ENCODE peak calls at places on chromosomes 2 and 18, in five cellular contexts. One of them, this sample, is unnamed.

GRCh38 chr18:80136679-80137078 is 27.6 kb downstream of the ADNP2 start:
- DNase-seq in NCI-H1105: no peak
- DNase-seq in activated T-cell treated with anti-CD3 and anti-CD28 coated beads for 4 hours: no peak
- DNase-seq in SK-N-DZ: no peak
- DNase-seq in AG04450: no peak
- DNase-seq in this sample: no peak

GRCh38 chr2:240624950-240625621 is at the start of gene GPR35:
- DNase-seq in NCI-H1105: no peak
- DNase-seq in activated T-cell treated with anti-CD3 and anti-CD28 coated beads for 4 hours: peak
- DNase-seq in SK-N-DZ: no peak
- DNase-seq in AG04450: no peak
- DNase-seq in this sample: peak

GRCh38 chr2:120893874-120894584 is 158.4 kb downstream of the GLI2 start:
- DNase-seq in NCI-H1105: no peak
- DNase-seq in activated T-cell treated with anti-CD3 and anti-CD28 coated beads for 4 hours: no peak
- DNase-seq in SK-N-DZ: no peak
- DNase-seq in AG04450: no peak
- DNase-seq in this sample: no peak

GRCh38 chr2:33441235-33441810 is 35.1 kb upstream of the RASGRP3 start:
- DNase-seq in NCI-H1105: no peak
- DNase-seq in activated T-cell treated with anti-CD3 and anti-CD28 coated beads for 4 hours: no peak
- DNase-seq in SK-N-DZ: peak
- DNase-seq in AG04450: no peak
- DNase-seq in this sample: peak

GRCh38 chr18:35241523-35241804 is 630 bp downstream of the ZNF397 start:
- DNase-seq in NCI-H1105: no peak
- DNase-seq in activated T-cell treated with anti-CD3 and anti-CD28 coated beads for 4 hours: no peak
- DNase-seq in SK-N-DZ: no peak
- DNase-seq in AG04450: no peak
- DNase-seq in this sample: no peak

GRCh38 chr2:1777156-1777555 is 32.8 kb upstream of the PXDN start:
- DNase-seq in NCI-H1105: no peak
- DNase-seq in activated T-cell treated with anti-CD3 and anti-CD28 coated beads for 4 hours: no peak
- DNase-seq in SK-N-DZ: no peak
- DNase-seq in AG04450: no peak
- DNase-seq in this sample: no peak

GRCh38 chr2:55490554-55490953 is 29.0 kb upstream of the CFAP36 start:
- DNase-seq in NCI-H1105: no peak
- DNase-seq in activated T-cell treated with anti-CD3 and anti-CD28 coated beads for 4 hours: no peak
- DNase-seq in SK-N-DZ: peak
- DNase-seq in AG04450: peak
- DNase-seq in this sample: peak

GRCh38 chr2:100959225-100959880 is 42.7 kb upstream of the RPL31 start:
- DNase-seq in NCI-H1105: no peak
- DNase-seq in activated T-cell treated with anti-CD3 and anti-CD28 coated beads for 4 hours: no peak
- DNase-seq in SK-N-DZ: no peak
- DNase-seq in AG04450: no peak
- DNase-seq in this sample: no peak

GRCh38 chr2:9112079-9112721 is 94.4 kb upstream of the ASAP2 start:
- DNase-seq in NCI-H1105: no peak
- DNase-seq in activated T-cell treated with anti-CD3 and anti-CD28 coated beads for 4 hours: no peak
- DNase-seq in SK-N-DZ: peak
- DNase-seq in AG04450: peak
- DNase-seq in this sample: peak

GRCh38 chr2:181949047-181949446 is 36.6 kb upstream of the PPP1R1C start:
- DNase-seq in NCI-H1105: no peak
- DNase-seq in activated T-cell treated with anti-CD3 and anti-CD28 coated beads for 4 hours: no peak
- DNase-seq in SK-N-DZ: no peak
- DNase-seq in AG04450: no peak
- DNase-seq in this sample: no peak

GRCh38 chr2:230411484-230412368 is 4.3 kb upstream of the SP100 start:
- DNase-seq in NCI-H1105: peak
- DNase-seq in activated T-cell treated with anti-CD3 and anti-CD28 coated beads for 4 hours: no peak
- DNase-seq in SK-N-DZ: no peak
- DNase-seq in AG04450: no peak
- DNase-seq in this sample: peak

GRCh38 chr2:179822540-179822939 is 38.9 kb downstream of the ZNF385B start:
- DNase-seq in NCI-H1105: no peak
- DNase-seq in activated T-cell treated with anti-CD3 and anti-CD28 coated beads for 4 hours: no peak
- DNase-seq in SK-N-DZ: no peak
- DNase-seq in AG04450: no peak
- DNase-seq in this sample: no peak

GRCh38 chr18:8889479-8889878 is 184.1 kb downstream of the MTCL1 start:
- DNase-seq in NCI-H1105: no peak
- DNase-seq in activated T-cell treated with anti-CD3 and anti-CD28 coated beads for 4 hours: no peak
- DNase-seq in SK-N-DZ: no peak
- DNase-seq in AG04450: no peak
- DNase-seq in this sample: no peak

GRCh38 chr2:201233192-201234166 is 26.9 kb upstream of the CASP8 start:
- DNase-seq in NCI-H1105: peak
- DNase-seq in activated T-cell treated with anti-CD3 and anti-CD28 coated beads for 4 hours: peak
- DNase-seq in SK-N-DZ: no peak
- DNase-seq in AG04450: no peak
- DNase-seq in this sample: peak

GRCh38 chr2:229096667-229097066 is 174.4 kb downstream of the PID1 start:
- DNase-seq in NCI-H1105: no peak
- DNase-seq in activated T-cell treated with anti-CD3 and anti-CD28 coated beads for 4 hours: no peak
- DNase-seq in SK-N-DZ: no peak
- DNase-seq in AG04450: no peak
- DNase-seq in this sample: no peak

GRCh38 chr2:96485350-96485749 is 19.8 kb downstream of the NEURL3 start:
- DNase-seq in NCI-H1105: no peak
- DNase-seq in activated T-cell treated with anti-CD3 and anti-CD28 coated beads for 4 hours: no peak
- DNase-seq in SK-N-DZ: no peak
- DNase-seq in AG04450: no peak
- DNase-seq in this sample: no peak

GRCh38 chr2:54009549-54009948 is 38.8 kb upstream of the PSME4 start:
- DNase-seq in NCI-H1105: no peak
- DNase-seq in activated T-cell treated with anti-CD3 and anti-CD28 coated beads for 4 hours: no peak
- DNase-seq in SK-N-DZ: no peak
- DNase-seq in AG04450: no peak
- DNase-seq in this sample: no peak

GRCh38 chr2:181613241-181613640 is 43.7 kb downstream of the CERKL start:
- DNase-seq in NCI-H1105: no peak
- DNase-seq in activated T-cell treated with anti-CD3 and anti-CD28 coated beads for 4 hours: no peak
- DNase-seq in SK-N-DZ: no peak
- DNase-seq in AG04450: no peak
- DNase-seq in this sample: no peak

GRCh38 chr2:213185147-213185822 is 33.9 kb upstream of the IKZF2 start:
- DNase-seq in NCI-H1105: no peak
- DNase-seq in activated T-cell treated with anti-CD3 and anti-CD28 coated beads for 4 hours: no peak
- DNase-seq in SK-N-DZ: no peak
- DNase-seq in AG04450: no peak
- DNase-seq in this sample: no peak

GRCh38 chr2:75002007-75002406 is 43.6 kb downstream of the POLE4 start:
- DNase-seq in NCI-H1105: no peak
- DNase-seq in activated T-cell treated with anti-CD3 and anti-CD28 coated beads for 4 hours: no peak
- DNase-seq in SK-N-DZ: no peak
- DNase-seq in AG04450: peak
- DNase-seq in this sample: no peak

GRCh38 chr18:11324956-11325873 is 175.8 kb upstream of the PIEZO2 start:
- DNase-seq in NCI-H1105: no peak
- DNase-seq in activated T-cell treated with anti-CD3 and anti-CD28 coated beads for 4 hours: no peak
- DNase-seq in SK-N-DZ: no peak
- DNase-seq in AG04450: no peak
- DNase-seq in this sample: no peak

GRCh38 chr2:112866128-112866835 is 29.7 kb upstream of the IL1B start:
- DNase-seq in NCI-H1105: no peak
- DNase-seq in activated T-cell treated with anti-CD3 and anti-CD28 coated beads for 4 hours: no peak
- DNase-seq in SK-N-DZ: no peak
- DNase-seq in AG04450: no peak
- DNase-seq in this sample: no peak

GRCh38 chr2:219714681-219715080 is 87.3 kb downstream of the SLC4A3 start:
- DNase-seq in NCI-H1105: no peak
- DNase-seq in activated T-cell treated with anti-CD3 and anti-CD28 coated beads for 4 hours: no peak
- DNase-seq in SK-N-DZ: no peak
- DNase-seq in AG04450: no peak
- DNase-seq in this sample: no peak

GRCh38 chr2:3461781-3462492 is 57.4 kb downstream of the ADI1 start:
- DNase-seq in NCI-H1105: peak
- DNase-seq in activated T-cell treated with anti-CD3 and anti-CD28 coated beads for 4 hours: peak
- DNase-seq in SK-N-DZ: peak
- DNase-seq in AG04450: peak
- DNase-seq in this sample: peak

GRCh38 chr2:190802810-190803209 is 77.8 kb upstream of the GLS start:
- DNase-seq in NCI-H1105: no peak
- DNase-seq in activated T-cell treated with anti-CD3 and anti-CD28 coated beads for 4 hours: no peak
- DNase-seq in SK-N-DZ: peak
- DNase-seq in AG04450: no peak
- DNase-seq in this sample: no peak

GRCh38 chr2:229691631-229692030 is 22.7 kb downstream of the DNER start:
- DNase-seq in NCI-H1105: no peak
- DNase-seq in activated T-cell treated with anti-CD3 and anti-CD28 coated beads for 4 hours: no peak
- DNase-seq in SK-N-DZ: no peak
- DNase-seq in AG04450: no peak
- DNase-seq in this sample: no peak

GRCh38 chr18:3110034-3110752 is 97.2 kb upstream of the LPIN2 start:
- DNase-seq in NCI-H1105: no peak
- DNase-seq in activated T-cell treated with anti-CD3 and anti-CD28 coated beads for 4 hours: no peak
- DNase-seq in SK-N-DZ: no peak
- DNase-seq in AG04450: no peak
- DNase-seq in this sample: no peak

GRCh38 chr2:85557130-85557529 is 4.2 kb downstream of the GGCX start:
- DNase-seq in NCI-H1105: no peak
- DNase-seq in activated T-cell treated with anti-CD3 and anti-CD28 coated beads for 4 hours: no peak
- DNase-seq in SK-N-DZ: no peak
- DNase-seq in AG04450: no peak
- DNase-seq in this sample: no peak

GRCh38 chr2:9590635-9591034 is 35.0 kb upstream of the ADAM17 start:
- DNase-seq in NCI-H1105: no peak
- DNase-seq in activated T-cell treated with anti-CD3 and anti-CD28 coated beads for 4 hours: no peak
- DNase-seq in SK-N-DZ: no peak
- DNase-seq in AG04450: no peak
- DNase-seq in this sample: no peak

GRCh38 chr2:26778507-26778906 is 7.3 kb upstream of the CENPA start:
- DNase-seq in NCI-H1105: no peak
- DNase-seq in activated T-cell treated with anti-CD3 and anti-CD28 coated beads for 4 hours: no peak
- DNase-seq in SK-N-DZ: no peak
- DNase-seq in AG04450: no peak
- DNase-seq in this sample: no peak

GRCh38 chr2:75525434-75526308 is 35.1 kb downstream of the EVA1A start:
- DNase-seq in NCI-H1105: no peak
- DNase-seq in activated T-cell treated with anti-CD3 and anti-CD28 coated beads for 4 hours: no peak
- DNase-seq in SK-N-DZ: no peak
- DNase-seq in AG04450: no peak
- DNase-seq in this sample: no peak

GRCh38 chr2:142687075-142687474 is 190.4 kb upstream of the KYNU start:
- DNase-seq in NCI-H1105: no peak
- DNase-seq in activated T-cell treated with anti-CD3 and anti-CD28 coated beads for 4 hours: no peak
- DNase-seq in SK-N-DZ: no peak
- DNase-seq in AG04450: no peak
- DNase-seq in this sample: no peak

GRCh38 chr2:5121677-5122076 is 570.5 kb upstream of the SOX11 start:
- DNase-seq in NCI-H1105: no peak
- DNase-seq in activated T-cell treated with anti-CD3 and anti-CD28 coated beads for 4 hours: no peak
- DNase-seq in SK-N-DZ: peak
- DNase-seq in AG04450: no peak
- DNase-seq in this sample: no peak

GRCh38 chr2:126527836-126528490 is 128.0 kb upstream of the GYPC start:
- DNase-seq in NCI-H1105: no peak
- DNase-seq in activated T-cell treated with anti-CD3 and anti-CD28 coated beads for 4 hours: peak
- DNase-seq in SK-N-DZ: peak
- DNase-seq in AG04450: peak
- DNase-seq in this sample: peak

GRCh38 chr2:55962910-55963309 is 39.3 kb upstream of the EFEMP1 start:
- DNase-seq in NCI-H1105: no peak
- DNase-seq in activated T-cell treated with anti-CD3 and anti-CD28 coated beads for 4 hours: no peak
- DNase-seq in SK-N-DZ: no peak
- DNase-seq in AG04450: no peak
- DNase-seq in this sample: no peak

GRCh38 chr18:9696112-9696511 is 12.0 kb upstream of the RAB31 start:
- DNase-seq in NCI-H1105: no peak
- DNase-seq in activated T-cell treated with anti-CD3 and anti-CD28 coated beads for 4 hours: no peak
- DNase-seq in SK-N-DZ: no peak
- DNase-seq in AG04450: no peak
- DNase-seq in this sample: no peak

GRCh38 chr2:21650566-21650965 is 526.8 kb downstream of the TDRD15 start:
- DNase-seq in NCI-H1105: no peak
- DNase-seq in activated T-cell treated with anti-CD3 and anti-CD28 coated beads for 4 hours: no peak
- DNase-seq in SK-N-DZ: no peak
- DNase-seq in AG04450: no peak
- DNase-seq in this sample: no peak

GRCh38 chr2:169891593-169892298 is 64.5 kb downstream of the UBR3 start:
- DNase-seq in NCI-H1105: peak
- DNase-seq in activated T-cell treated with anti-CD3 and anti-CD28 coated beads for 4 hours: no peak
- DNase-seq in SK-N-DZ: no peak
- DNase-seq in AG04450: peak
- DNase-seq in this sample: peak

This sample was measured in erythroblast.